ENCODE peak calls at places on chromosomes 2 and 18, in ten cellular contexts. S is cardiac muscle cell, D is right atrium auricular region, X is hepatocyte, V is adrenal gland, E is foreskin keratinocyte, T is endothelial cell of umbilical vein, K is heart left ventricle, O is thoracic aorta, L is GM23338. R is an unnamed sample.
A peak's percentile ranks its signal among the peaks of the same experiment; 100 is the strongest.

GRCh38 chr2:40957508-40957907 is 505.6 kb upstream of the SLC8A1 start:
- DNase-seq in L (no peak), T (peak; percentile 84), O (no peak), S (no peak), D (no peak), K (no peak), V (no peak), E (no peak), X (no peak), R (peak; percentile 29)

GRCh38 chr2:38192976-38193375 is 117.0 kb upstream of the CYP1B1 start:
- DNase-seq in X (no peak), S (no peak), E (no peak), T (no peak), L (peak; percentile 51), V (no peak), O (no peak), K (no peak), D (no peak), R (no peak)

GRCh38 chr18:3454365-3455089 is 4.6 kb downstream of the TGIF1 start:
- DNase-seq in V (peak; percentile 41), D (no peak), E (peak; percentile 27), O (no peak), T (peak; percentile 95), L (peak; percentile 84), S (peak; percentile 54), X (peak; percentile 70), K (no peak), R (peak; percentile 50)

GRCh38 chr2:76197428-76197827 is 486.7 kb upstream of the GCFC2 start:
- DNase-seq in O (no peak), L (peak; percentile 15), S (no peak), T (no peak), K (no peak), E (no peak), X (no peak), D (no peak), V (no peak), R (no peak)

GRCh38 chr2:25401307-25402021 is 59.7 kb upstream of the DNMT3A start:
- DNase-seq in T (no peak), S (no peak), L (no peak), K (no peak), X (no peak), V (no peak), D (peak; percentile 1), E (no peak), O (no peak), R (no peak)

GRCh38 chr2:172228177-172228785 is 125.6 kb upstream of the DLX2 start:
- DNase-seq in O (no peak), K (no peak), S (no peak), V (no peak), E (peak; percentile 85), X (no peak), D (no peak), T (no peak), L (no peak), R (no peak)

GRCh38 chr2:197777823-197778407 is 7.2 kb downstream of the BOLL start:
- DNase-seq in D (no peak), T (peak; percentile 58), E (no peak), S (peak; percentile 19), O (no peak), X (peak; percentile 29), K (no peak), V (no peak), L (peak; percentile 51), R (no peak)

GRCh38 chr2:238860966-238861730 is 13.3 kb downstream of the TWIST2 start:
- DNase-seq in L (no peak), O (no peak), S (no peak), V (no peak), D (peak; percentile 56), E (no peak), X (no peak), T (no peak), K (no peak), R (no peak)

GRCh38 chr2:24616606-24617005 is 125.6 kb downstream of the NCOA1 start:
- DNase-seq in S (no peak), V (no peak), D (no peak), L (no peak), E (no peak), X (no peak), O (no peak), K (no peak), T (no peak), R (no peak)

GRCh38 chr2:3603536-3604206 is 8.8 kb downstream of the COLEC11 start:
- DNase-seq in V (no peak), S (no peak), D (no peak), X (no peak), L (no peak), T (no peak), K (no peak), E (no peak), O (no peak), R (no peak)

DNA sequence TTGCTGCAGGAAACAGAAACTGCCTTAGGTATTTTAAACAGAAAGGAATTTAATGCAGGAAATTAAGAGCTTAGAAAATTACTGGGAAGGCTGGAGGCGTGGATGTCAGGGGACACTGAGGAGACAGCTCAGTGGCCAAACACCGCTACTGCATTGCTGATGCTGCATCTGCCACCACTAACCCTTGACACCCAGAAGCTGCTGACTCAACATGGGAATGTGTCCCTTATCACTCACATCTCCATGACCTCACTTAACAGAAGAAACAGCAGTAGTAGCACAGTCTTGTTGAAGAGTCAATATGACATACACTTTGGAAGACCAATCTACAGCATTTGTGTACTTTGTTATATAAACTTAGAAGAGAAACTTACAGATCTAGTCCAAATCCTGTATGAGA is 906.1 kb downstream of the SLC4A3 start:
- DNase-seq in V (no peak), O (no peak), E (no peak), X (peak; percentile 78), K (no peak), T (no peak), L (peak; percentile 61), D (no peak), S (no peak), R (peak; percentile 84)
- TF ChIP-seq CTCF in V (no peak), O (no peak), E (peak; percentile 34), X (peak; percentile 39), K (no peak), T (no peak), L (peak; percentile 33), D (no peak), S (peak; percentile 20), R (peak; percentile 66)

GRCh38 chr18:10768221-10768620 is 242.4 kb downstream of the NAPG start:
- DNase-seq in V (no peak), D (no peak), S (no peak), K (no peak), E (no peak), X (no peak), T (no peak), L (no peak), O (no peak), R (no peak)
- H3K27ac ChIP-seq in V (no peak overlapping the region), D (no peak overlapping the region), S (no peak overlapping the region), K (no peak overlapping the region), E (no peak overlapping the region), X (no peak overlapping the region), T (no peak overlapping the region), L (no peak overlapping the region), O (no peak overlapping the region), R (no peak overlapping the region)

GRCh38 chr2:232883116-232883721 is 13.2 kb downstream of the SNORC start:
- DNase-seq in D (no peak), V (no peak), S (no peak), K (no peak), O (no peak), E (no peak), L (no peak), X (no peak), T (no peak), R (no peak)

GRCh38 chr2:232882505-232883115 is 12.5 kb downstream of the SNORC start:
- DNase-seq in X (no peak), V (no peak), K (no peak), O (no peak), E (no peak), T (no peak), D (no peak), L (no peak), S (no peak), R (no peak)

GRCh38 chr2:232885264-232885961 is 15.3 kb downstream of the SNORC start:
- DNase-seq in K (no peak), X (no peak), O (no peak), D (no peak), V (no peak), S (no peak), L (no peak), T (no peak), E (no peak), R (no peak)

GRCh38 chr2:232884549-232885263 is 14.6 kb downstream of the SNORC start:
- DNase-seq in E (no peak), K (no peak), S (no peak), X (no peak), V (no peak), L (no peak), T (no peak), O (no peak), D (no peak), R (no peak)

DNA sequence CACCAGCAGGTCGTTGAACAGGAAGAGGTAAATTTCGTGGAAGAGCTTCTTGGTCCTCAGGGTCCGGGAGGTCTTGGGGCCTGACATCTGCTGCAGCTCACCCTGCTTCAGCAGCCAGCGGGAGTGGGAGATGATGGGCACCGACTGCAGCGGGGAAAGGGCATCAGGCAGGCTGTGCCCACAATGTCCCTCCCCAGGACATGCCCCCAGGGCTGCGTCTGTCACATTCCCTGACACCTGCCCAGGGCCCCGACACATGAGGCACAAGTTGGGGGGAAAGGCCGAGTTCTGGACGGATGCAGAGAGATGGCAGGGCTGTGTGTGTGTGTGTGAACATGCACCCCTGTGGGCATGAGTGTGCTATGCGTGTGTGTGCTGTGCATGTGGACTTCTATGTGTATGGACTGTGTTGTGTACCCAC is 13.9 kb downstream of the SNORC start:
- DNase-seq in L (no peak), O (no peak), V (no peak), T (no peak), S (no peak), X (no peak), D (no peak), K (no peak), E (no peak), R (no peak)
- TF ChIP-seq CTCF in L (no peak), O (no peak), V (no peak), T (no peak), S (no peak), X (no peak), D (no peak), K (no peak), E (no peak), R (no peak)

GRCh38 chr18:23229472-23229871 is 94.2 kb downstream of the CABLES1 start:
- DNase-seq in E (no peak), D (no peak), K (no peak), T (no peak), O (no peak), L (no peak), V (no peak), X (no peak), S (no peak), R (no peak)
- H3K27ac ChIP-seq in E (no peak overlapping the region), D (peak overlapping the region; percentile 92), K (no peak overlapping the region), T (peak overlapping the region; percentile 98), O (peak overlapping the region; percentile 93), L (peak overlapping the region; percentile 21), V (no peak overlapping the region), X (no peak overlapping the region), S (no peak overlapping the region), R (peak overlapping the region; percentile 41)

GRCh38 chr2:129936334-129936934 is 43.0 kb upstream of the RAB6C start:
- DNase-seq in X (peak; percentile 72), T (no peak), S (no peak), E (no peak), V (peak; percentile 40), L (peak; percentile 80), D (no peak), O (no peak), K (no peak), R (no peak)
- TF ChIP-seq CTCF in X (peak; percentile 56), T (no peak), S (peak; percentile 69), E (no peak), V (no peak), L (peak; percentile 66), D (no peak), O (no peak), K (peak; percentile 63), R (no peak)

R was measured in brain microvascular endothelial cell.